ENCODE peak calls at places on chromosomes 16 and 17, in seven cellular contexts. One of them, this sample, is unnamed.

GRCh38 chr16:77344306-77344705 is 90.5 kb downstream of the ADAMTS18 start:
- DNase-seq in GM12878: no peak
- DNase-seq in sigmoid colon: no peak
- DNase-seq in lower lobe of right lung: no peak
- DNase-seq in fibroblast of lung: peak
- DNase-seq in hepatocyte: no peak
- DNase-seq in GM12865: no peak
- DNase-seq in this sample: no peak

GRCh38 chr17:13557077-13557476 is 44.7 kb downstream of the HS3ST3A1 start:
- DNase-seq in GM12878: no peak
- DNase-seq in sigmoid colon: no peak
- DNase-seq in lower lobe of right lung: no peak
- DNase-seq in fibroblast of lung: peak
- DNase-seq in hepatocyte: no peak
- DNase-seq in GM12865: no peak
- DNase-seq in this sample: no peak

GRCh38 chr16:88640520-88641247 is 2.3 kb downstream of the IL17C start:
- DNase-seq in GM12878: no peak
- DNase-seq in sigmoid colon: no peak
- DNase-seq in lower lobe of right lung: no peak
- DNase-seq in fibroblast of lung: no peak
- DNase-seq in hepatocyte: no peak
- DNase-seq in GM12865: no peak
- DNase-seq in this sample: no peak

GRCh38 chr16:66176111-66176510 is 190.4 kb upstream of the CDH5 start:
- DNase-seq in GM12878: no peak
- DNase-seq in sigmoid colon: no peak
- DNase-seq in lower lobe of right lung: no peak
- DNase-seq in fibroblast of lung: no peak
- DNase-seq in hepatocyte: no peak
- DNase-seq in GM12865: no peak
- DNase-seq in this sample: no peak

GRCh38 chr17:41383690-41384089 is 1.6 kb upstream of the KRT34 start:
- DNase-seq in GM12878: no peak
- DNase-seq in sigmoid colon: no peak
- DNase-seq in lower lobe of right lung: no peak
- DNase-seq in fibroblast of lung: no peak
- DNase-seq in hepatocyte: no peak
- DNase-seq in GM12865: no peak
- DNase-seq in this sample: no peak

GRCh38 chr17:49616546-49617205 is 41.0 kb downstream of the NXPH3 start:
- DNase-seq in GM12878: no peak
- DNase-seq in sigmoid colon: peak
- DNase-seq in lower lobe of right lung: no peak
- DNase-seq in fibroblast of lung: peak
- DNase-seq in hepatocyte: no peak
- DNase-seq in GM12865: peak
- DNase-seq in this sample: no peak

GRCh38 chr17:59688008-59688407 is 19.2 kb downstream of the PTRH2 start:
- DNase-seq in GM12878: no peak
- DNase-seq in sigmoid colon: no peak
- DNase-seq in lower lobe of right lung: no peak
- DNase-seq in fibroblast of lung: no peak
- DNase-seq in hepatocyte: no peak
- DNase-seq in GM12865: no peak
- DNase-seq in this sample: no peak

GRCh38 chr17:49899588-49899987 is 51.7 kb upstream of the TAC4 start:
- DNase-seq in GM12878: no peak
- DNase-seq in sigmoid colon: no peak
- DNase-seq in lower lobe of right lung: no peak
- DNase-seq in fibroblast of lung: no peak
- DNase-seq in hepatocyte: no peak
- DNase-seq in GM12865: no peak
- DNase-seq in this sample: no peak

GRCh38 chr17:62927083-62927482 is 39.0 kb upstream of the TANC2 start:
- DNase-seq in GM12878: no peak
- DNase-seq in sigmoid colon: no peak
- DNase-seq in lower lobe of right lung: no peak
- DNase-seq in fibroblast of lung: no peak
- DNase-seq in hepatocyte: no peak
- DNase-seq in GM12865: no peak
- DNase-seq in this sample: no peak

GRCh38 chr16:70490261-70490660 is 33.1 kb downstream of the COG4 start:
- DNase-seq in GM12878: no peak
- DNase-seq in sigmoid colon: no peak
- DNase-seq in lower lobe of right lung: no peak
- DNase-seq in fibroblast of lung: no peak
- DNase-seq in hepatocyte: no peak
- DNase-seq in GM12865: no peak
- DNase-seq in this sample: no peak

GRCh38 chr17:58317421-58318064 is 11.1 kb downstream of the TSPOAP1 start:
- DNase-seq in GM12878: peak
- DNase-seq in sigmoid colon: peak
- DNase-seq in lower lobe of right lung: no peak
- DNase-seq in fibroblast of lung: peak
- DNase-seq in hepatocyte: peak
- DNase-seq in GM12865: peak
- DNase-seq in this sample: no peak

GRCh38 chr17:41332239-41332638 is 16.7 kb upstream of the KRTAP17-1 start:
- DNase-seq in GM12878: no peak
- DNase-seq in sigmoid colon: no peak
- DNase-seq in lower lobe of right lung: no peak
- DNase-seq in fibroblast of lung: no peak
- DNase-seq in hepatocyte: no peak
- DNase-seq in GM12865: no peak
- DNase-seq in this sample: no peak

GRCh38 chr17:59830007-59830630 is 62.6 kb downstream of the TUBD1 start:
- DNase-seq in GM12878: no peak
- DNase-seq in sigmoid colon: no peak
- DNase-seq in lower lobe of right lung: no peak
- DNase-seq in fibroblast of lung: peak
- DNase-seq in hepatocyte: no peak
- DNase-seq in GM12865: peak
- DNase-seq in this sample: no peak

GRCh38 chr17:48612854-48613691 is 2.0 kb downstream of the HOXB8 start:
- DNase-seq in GM12878: no peak
- DNase-seq in sigmoid colon: no peak
- DNase-seq in lower lobe of right lung: no peak
- DNase-seq in fibroblast of lung: peak
- DNase-seq in hepatocyte: peak
- DNase-seq in GM12865: peak
- DNase-seq in this sample: no peak
- TF ChIP-seq CTCF in GM12878: peak
- TF ChIP-seq CTCF in sigmoid colon: no peak
- TF ChIP-seq CTCF in lower lobe of right lung: no peak
- TF ChIP-seq CTCF in fibroblast of lung: peak
- TF ChIP-seq CTCF in hepatocyte: no peak
- TF ChIP-seq CTCF in GM12865: peak
- TF ChIP-seq CTCF in this sample: peak

DNA sequence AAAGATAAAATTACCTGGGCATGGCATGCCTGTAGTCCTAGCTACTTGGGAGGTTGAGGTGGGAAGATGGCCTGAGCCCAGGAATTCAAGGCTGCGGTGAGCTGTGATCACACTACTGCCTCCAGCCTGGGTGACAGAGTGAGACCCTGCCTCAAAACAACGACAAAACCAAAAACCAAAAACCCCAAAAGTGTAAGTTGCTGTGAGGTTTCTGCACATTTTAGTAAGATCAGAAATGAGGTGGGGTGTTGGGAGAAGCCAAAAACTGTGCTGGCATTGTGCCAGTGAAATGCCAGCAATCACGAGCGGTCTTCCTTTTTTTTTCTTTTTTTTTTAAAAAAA is 114.6 kb downstream of the PITPNC1 start:
- DNase-seq in GM12878: no peak
- DNase-seq in sigmoid colon: no peak
- DNase-seq in lower lobe of right lung: no peak
- DNase-seq in fibroblast of lung: no peak
- DNase-seq in hepatocyte: no peak
- DNase-seq in GM12865: no peak
- DNase-seq in this sample: no peak
- H3K4me3 ChIP-seq in GM12878: no peak
- H3K4me3 ChIP-seq in sigmoid colon: peak
- H3K4me3 ChIP-seq in lower lobe of right lung: no peak
- H3K4me3 ChIP-seq in fibroblast of lung: no peak
- H3K4me3 ChIP-seq in hepatocyte: no peak
- H3K4me3 ChIP-seq in GM12865: no peak
- H3K4me3 ChIP-seq in this sample: no peak

DNA sequence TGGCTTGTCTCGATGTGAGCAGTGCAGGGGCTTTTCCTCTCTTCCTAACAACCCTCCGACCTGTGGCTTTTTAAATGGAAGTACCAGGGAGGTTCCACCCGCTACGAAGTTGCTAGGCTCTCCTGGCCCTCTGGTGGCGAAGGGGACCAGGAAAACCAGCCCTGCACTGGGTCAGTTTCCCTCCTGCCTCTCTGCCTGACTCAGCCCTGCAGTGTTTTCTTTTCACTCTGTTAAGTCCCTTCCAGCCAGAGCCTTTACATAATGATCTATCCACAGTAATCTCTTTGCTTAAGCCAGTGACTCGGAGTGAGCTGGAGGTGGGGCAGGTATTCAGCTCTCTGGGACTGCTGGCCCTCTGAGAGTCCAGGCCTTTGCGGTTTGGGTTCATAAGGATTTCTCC is 331.3 kb upstream of the EEF2KMT start:
- DNase-seq in GM12878: no peak
- DNase-seq in sigmoid colon: no peak
- DNase-seq in lower lobe of right lung: no peak
- DNase-seq in fibroblast of lung: no peak
- DNase-seq in hepatocyte: peak
- DNase-seq in GM12865: peak
- DNase-seq in this sample: no peak
- TF ChIP-seq CTCF in GM12878: no peak
- TF ChIP-seq CTCF in sigmoid colon: no peak
- TF ChIP-seq CTCF in lower lobe of right lung: no peak
- TF ChIP-seq CTCF in fibroblast of lung: no peak
- TF ChIP-seq CTCF in hepatocyte: peak
- TF ChIP-seq CTCF in GM12865: no peak
- TF ChIP-seq CTCF in this sample: no peak

DNA sequence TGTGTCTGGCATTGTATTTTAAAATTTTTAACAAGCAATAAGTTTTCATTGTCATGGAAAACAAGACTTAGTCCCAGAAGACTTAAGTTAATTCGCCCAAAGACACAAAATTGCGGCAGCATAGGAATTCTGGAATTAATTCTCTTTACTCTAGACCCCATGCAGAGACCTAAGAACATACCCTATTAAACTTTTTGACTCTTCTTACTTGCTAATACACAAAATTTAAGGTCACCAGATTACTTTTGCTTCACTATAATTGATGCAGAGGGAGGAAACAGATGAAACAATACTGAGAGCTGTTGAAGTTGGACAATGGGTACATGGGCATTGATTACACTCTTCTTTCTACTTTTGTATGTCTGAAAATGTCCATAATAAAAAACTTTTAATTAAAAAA is 12.6 kb downstream of the HELZ start:
- DNase-seq in GM12878: no peak
- DNase-seq in sigmoid colon: no peak
- DNase-seq in lower lobe of right lung: no peak
- DNase-seq in fibroblast of lung: no peak
- DNase-seq in hepatocyte: no peak
- DNase-seq in GM12865: no peak
- DNase-seq in this sample: no peak
- H3K4me3 ChIP-seq in GM12878: no peak
- H3K4me3 ChIP-seq in sigmoid colon: no peak
- H3K4me3 ChIP-seq in lower lobe of right lung: no peak
- H3K4me3 ChIP-seq in fibroblast of lung: no peak
- H3K4me3 ChIP-seq in hepatocyte: no peak
- H3K4me3 ChIP-seq in GM12865: no peak
- H3K4me3 ChIP-seq in this sample: no peak

GRCh38 chr17:72657467-72658317 is 434.8 kb downstream of the SLC39A11 start:
- DNase-seq in GM12878: no peak
- DNase-seq in sigmoid colon: no peak
- DNase-seq in lower lobe of right lung: no peak
- DNase-seq in fibroblast of lung: no peak
- DNase-seq in hepatocyte: no peak
- DNase-seq in GM12865: peak
- DNase-seq in this sample: no peak
- TF ChIP-seq CTCF in GM12878: no peak
- TF ChIP-seq CTCF in sigmoid colon: no peak
- TF ChIP-seq CTCF in lower lobe of right lung: no peak
- TF ChIP-seq CTCF in fibroblast of lung: no peak
- TF ChIP-seq CTCF in hepatocyte: no peak
- TF ChIP-seq CTCF in GM12865: no peak
- TF ChIP-seq CTCF in this sample: no peak

DNA sequence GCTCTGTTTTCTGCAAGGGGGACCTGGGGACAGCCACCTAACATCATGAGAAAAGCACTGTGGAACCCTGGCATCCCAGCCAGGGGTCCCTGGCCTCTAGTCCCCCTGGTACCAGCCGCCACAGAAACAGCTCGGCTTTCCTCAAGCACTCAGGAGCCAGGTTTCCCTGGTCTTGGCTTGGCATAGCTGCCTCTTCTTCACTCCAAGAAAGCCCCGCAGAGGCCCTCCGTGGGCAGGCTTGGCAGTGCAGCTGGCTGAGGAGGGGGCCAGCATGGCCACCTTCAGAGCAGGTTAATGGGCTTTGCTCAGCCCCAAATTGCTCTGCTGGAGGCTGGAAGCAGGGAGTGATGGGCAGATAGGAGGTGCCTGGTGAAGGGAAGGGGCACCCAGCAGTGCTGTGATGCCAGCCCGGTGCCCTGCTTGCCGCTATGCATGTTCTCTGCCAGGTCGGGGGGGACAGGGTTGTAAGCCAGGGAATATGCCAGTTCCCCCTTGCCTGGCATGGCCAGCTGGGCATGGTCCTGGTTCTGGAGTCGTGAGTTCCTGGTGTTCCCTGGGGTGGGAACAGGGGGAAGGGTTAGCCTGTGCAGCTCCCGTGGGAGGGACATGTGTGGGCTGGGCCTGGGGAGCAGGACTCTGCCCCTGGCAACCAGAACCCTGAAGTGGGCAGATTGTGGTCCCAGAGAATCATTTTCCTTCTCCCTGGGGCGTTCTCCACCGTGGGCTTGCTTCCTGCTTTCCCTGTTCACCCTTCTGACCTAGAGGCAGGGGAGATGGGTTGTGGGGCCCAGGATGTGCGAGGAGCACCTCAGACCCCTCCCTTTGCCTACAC is 3.2 kb downstream of the ANKRD13B start:
- DNase-seq in GM12878: no peak
- DNase-seq in sigmoid colon: no peak
- DNase-seq in lower lobe of right lung: peak
- DNase-seq in fibroblast of lung: no peak
- DNase-seq in hepatocyte: no peak
- DNase-seq in GM12865: no peak
- DNase-seq in this sample: no peak
- H3K4me3 ChIP-seq in GM12878: no peak
- H3K4me3 ChIP-seq in sigmoid colon: no peak
- H3K4me3 ChIP-seq in lower lobe of right lung: no peak
- H3K4me3 ChIP-seq in fibroblast of lung: no peak
- H3K4me3 ChIP-seq in hepatocyte: no peak
- H3K4me3 ChIP-seq in GM12865: no peak
- H3K4me3 ChIP-seq in this sample: no peak

This sample was measured in GM12864.